ENCODE peak calls at places on chromosomes 16 and 17, in six cellular contexts. I, B, K, L, G and F are unnamed samples. For H3K4me1, the result is how much of the 10 kb centered on the place peaks cover.

GRCh38 chr16:30399435-30400186 is 4.4 kb downstream of the ZNF48 start:
- DNase-seq in B (no peak), G (no peak), K (no peak), I (no peak), L (no peak), F (no peak)

GRCh38 chr17:2030779-2031163 is 818 bp downstream of the DPH1 start:
- DNase-seq in K (peak), I (peak), G (no peak), L (no peak), B (no peak), F (no peak)

GRCh38 chr16:66207139-66207863 is 159.2 kb upstream of the CDH5 start:
- DNase-seq in K (no peak), B (no peak), L (no peak), G (no peak), I (no peak), F (no peak)

GRCh38 chr17:19996502-19996901 is 12.7 kb upstream of the SPECC1 start:
- DNase-seq in K (no peak), I (no peak), G (no peak), B (no peak), L (no peak), F (peak)

GRCh38 chr16:89114159-89114981 is 20.7 kb downstream of the ACSF3 start:
- DNase-seq in I (no peak), L (no peak), B (peak), K (peak), G (peak), F (no peak)

GRCh38 chr17:81329279-81329926 is 34.3 kb upstream of the SLC38A10 start:
- DNase-seq in L (peak), G (peak), B (peak), I (peak), K (no peak), F (peak)

GRCh38 chr16:2213817-2214720 is 571 bp downstream of the PGP start:
- DNase-seq in K (no peak), B (no peak), G (no peak), I (no peak), L (no peak), F (no peak)

GRCh38 chr17:78107457-78107856 is 21.1 kb downstream of the TMC6 start:
- DNase-seq in B (peak), K (no peak), I (no peak), G (peak), L (no peak), F (no peak)

GRCh38 chr16:17224859-17225258 is 245.9 kb downstream of the XYLT1 start:
- DNase-seq in G (peak), K (no peak), L (peak), B (no peak), I (no peak), F (no peak)

GRCh38 chr16:80938035-80938927 is 68.4 kb downstream of the CMC2 start:
- DNase-seq in I (peak), K (peak), L (peak), G (no peak), B (no peak), F (peak)

GRCh38 chr16:88983771-88984687 is 7.0 kb upstream of the CBFA2T3 start:
- DNase-seq in K (no peak), B (no peak), I (no peak), L (no peak), G (no peak), F (no peak)

GRCh38 chr17:70078994-70079531 is 4.0 kb downstream of the KCNJ16 start:
- DNase-seq in K (no peak), I (no peak), L (no peak), B (no peak), G (no peak), F (no peak)

GRCh38 chr17:82017612-82018151 is 5.0 kb downstream of the CENPX start:
- DNase-seq in G (no peak), I (no peak), L (no peak), B (no peak), K (no peak), F (no peak)

GRCh38 chr17:15194859-15195277 is 70.3 kb downstream of the PMP22 start:
- DNase-seq in L (no peak), B (no peak), K (no peak), I (no peak), G (no peak), F (no peak)

GRCh38 chr17:28865946-28866752 is 11.3 kb downstream of the ERAL1 start:
- DNase-seq in I (no peak), B (no peak), L (no peak), K (no peak), G (no peak), F (no peak)

GRCh38 chr16:6682142-6682811 is 650.4 kb upstream of the RBFOX1 start:
- DNase-seq in I (peak), G (no peak), L (no peak), K (peak), B (no peak), F (no peak)

GRCh38 chr17:180380-181212 is 854 bp downstream of the DOC2B start:
- DNase-seq in I (no peak), G (peak), B (no peak), K (peak), L (no peak), F (no peak)

GRCh38 chr17:75266315-75267145 is 4.5 kb downstream of the MIF4GD start:
- DNase-seq in I (no peak), G (no peak), K (no peak), L (no peak), B (no peak), F (no peak)

GRCh38 chr17:74970395-74970794 is 2.2 kb downstream of the HID1 start:
- DNase-seq in L (no peak), K (no peak), G (peak), B (no peak), I (no peak), F (no peak)

GRCh38 chr17:5097101-5097834 is 14.4 kb downstream of the ZNF232 start:
- DNase-seq in I (no peak), G (peak), B (peak), L (peak), K (peak), F (no peak)

GRCh38 chr17:10879110-10879509 is 41.2 kb upstream of the PIRT start:
- DNase-seq in G (peak), L (no peak), K (peak), B (no peak), I (peak), F (no peak)

GRCh38 chr16:56916571-56917403 is 15.2 kb upstream of the HERPUD1 start:
- DNase-seq in G (no peak), L (no peak), I (no peak), K (no peak), B (peak), F (no peak)

GRCh38 chr16:70634861-70635260 is 11.5 kb upstream of the IL34 start:
- DNase-seq in B (no peak), L (no peak), K (no peak), G (no peak), I (no peak), F (no peak)

GRCh38 chr17:80247561-80247960 is 13.1 kb upstream of the RNF213 start:
- DNase-seq in I (no peak), L (no peak), G (no peak), K (no peak), B (peak), F (no peak)

GRCh38 chr16:66524601-66525164 is 25.2 kb downstream of the TK2 start:
- DNase-seq in L (no peak), K (no peak), G (peak), I (no peak), B (peak), F (no peak)

GRCh38 chr16:62665269-62665668 is 629.0 kb upstream of the CDH8 start:
- DNase-seq in I (no peak), K (peak), L (no peak), B (no peak), G (no peak), F (peak)

GRCh38 chr16:28324887-28325279 is 32.6 kb downstream of the SBK1 start:
- DNase-seq in I (no peak), G (no peak), L (no peak), B (peak), K (no peak), F (no peak)

GRCh38 chr17:45347451-45347850 is 30.6 kb upstream of the MAP3K14 start:
- DNase-seq in B (no peak), G (no peak), K (no peak), L (no peak), I (no peak), F (no peak)
- H3K4me1 ChIP-seq in B (under half), G (under half), K (under half), L (under half), I (under half), F (under half)

GRCh38 chr16:83901101-83901500 is 2.2 kb downstream of the MLYCD start:
- DNase-seq in B (no peak), I (no peak), L (no peak), G (no peak), K (no peak), F (no peak)
- H3K4me3 ChIP-seq in B (no peak), I (no peak), L (no peak), G (peak), K (no peak), F (no peak)

GRCh38 chr17:40068129-40068581 is 5.4 kb downstream of the THRA start:
- DNase-seq in K (no peak), L (peak), B (no peak), G (no peak), I (no peak), F (no peak)
- H3K4me1 ChIP-seq in K (half or more), L (under half), B (under half), G (half or more), I (half or more), F (under half)

DNA sequence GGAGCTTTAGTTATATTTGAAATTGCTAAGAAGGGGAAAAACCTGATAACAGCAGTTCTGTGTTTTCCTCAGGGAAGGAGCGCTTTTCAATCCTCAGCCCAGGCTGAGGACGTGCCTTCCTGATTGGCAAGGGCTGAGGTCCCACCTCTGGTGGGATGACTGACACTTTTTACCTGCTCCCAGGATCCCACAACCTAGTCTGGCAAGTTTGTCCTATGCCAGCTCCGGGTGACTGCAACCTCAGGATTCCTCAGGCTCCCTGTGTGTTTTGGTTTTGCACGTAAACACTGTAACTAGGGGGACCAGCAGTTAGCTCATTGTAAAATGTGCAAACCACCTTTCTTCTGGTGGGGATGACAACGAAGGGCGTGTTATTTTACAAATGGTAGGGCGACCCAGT is 7.5 kb downstream of the MARCHF10 start:
- DNase-seq in G (no peak), B (no peak), I (peak), L (no peak), K (no peak), F (no peak)
- H3K4me3 ChIP-seq in G (no peak), B (no peak), I (no peak), L (no peak), K (no peak), F (no peak)

GRCh38 chr16:9105189-9105588 is 13.7 kb downstream of the HAPSTR1 start:
- DNase-seq in K (no peak), L (no peak), B (no peak), I (no peak), G (no peak), F (no peak)
- H3K4me1 ChIP-seq in K (under half), L (under half), B (under half), I (half or more), G (half or more), F (half or more)

DNA sequence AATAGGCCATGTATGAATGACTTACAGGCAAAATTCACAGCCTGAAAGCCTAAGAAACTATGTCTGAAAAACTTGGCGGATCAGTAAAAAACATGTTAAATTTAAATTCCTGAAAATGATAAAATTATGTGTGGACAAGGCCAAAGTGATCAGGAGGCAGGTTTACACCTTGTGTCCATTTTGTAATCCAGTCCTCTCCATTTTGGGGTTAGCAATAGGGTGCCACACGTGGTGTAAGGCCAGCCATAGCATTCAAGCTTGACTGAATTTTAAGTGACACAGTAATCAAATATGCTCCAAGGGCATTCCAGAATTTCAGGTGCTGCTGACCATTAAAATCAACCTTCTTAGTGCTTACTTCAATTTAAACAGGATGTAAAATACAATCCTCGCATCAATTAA is 2.7 kb downstream of the RNF43 start:
- DNase-seq in B (no peak), I (no peak), K (no peak), L (no peak), G (no peak), F (no peak)
- H3K4me3 ChIP-seq in B (no peak), I (peak), K (no peak), L (no peak), G (peak), F (no peak)

GRCh38 chr16:47371615-47372014 is 89.2 kb downstream of the ITFG1 start:
- DNase-seq in K (no peak), B (no peak), I (no peak), L (no peak), G (no peak), F (no peak)

GRCh38 chr16:47374629-47375028 is 86.2 kb downstream of the ITFG1 start:
- DNase-seq in B (no peak), K (no peak), I (no peak), L (no peak), G (no peak), F (no peak)

GRCh38 chr16:47370536-47370935 is 90.3 kb downstream of the ITFG1 start:
- DNase-seq in B (no peak), K (no peak), I (no peak), L (no peak), G (no peak), F (no peak)

GRCh38 chr16:47377156-47377555 is 83.7 kb downstream of the ITFG1 start:
- DNase-seq in L (no peak), I (peak), G (no peak), K (no peak), B (no peak), F (peak)

GRCh38 chr16:47375423-47375822 is 85.4 kb downstream of the ITFG1 start:
- DNase-seq in K (no peak), B (no peak), G (no peak), I (no peak), L (no peak), F (no peak)
- H3K4me1 ChIP-seq in K (under half), B (under half), G (under half), I (under half), L (under half), F (under half)

GRCh38 chr16:20674684-20675487 is 22.6 kb downstream of the ACSM1 start:
- DNase-seq in I (no peak), L (peak), K (no peak), B (peak), G (no peak), F (no peak)
- H3K4me3 ChIP-seq in I (no peak), L (peak), K (no peak), B (no peak), G (peak), F (no peak)